ENCODE peak calls at places on chromosome 9, in four cellular contexts. Z is spleen, J is esophagus squamous epithelium, H is lung. X is an unnamed sample.

GRCh38 chr9:92499701-92500100 is 17.4 kb upstream of the ASPN start:
- DNase-seq in Z (no peak), J (no peak), H (no peak), X (no peak)

GRCh38 chr9:128191406-128192046 is at the start of gene CIZ1:
- DNase-seq in Z (peak; percentile 97), J (no peak), H (peak; percentile 79), X (peak; percentile 33)

GRCh38 chr9:18566125-18566524 is 92.2 kb downstream of the ADAMTSL1 start:
- DNase-seq in Z (no peak), J (no peak), H (no peak), X (peak; percentile 60)

GRCh38 chr9:110847661-110848060 is 179.1 kb downstream of the MUSK start:
- DNase-seq in Z (no peak), J (no peak), H (no peak), X (no peak)

GRCh38 chr9:129910628-129911567 is 75.6 kb downstream of the USP20 start:
- DNase-seq in Z (no peak), J (no peak), H (no peak), X (peak; percentile 99)

GRCh38 chr9:124251605-124252366 is 6.0 kb upstream of the NEK6 start:
- DNase-seq in Z (no peak), J (no peak), H (no peak), X (peak; percentile 24)

GRCh38 chr9:136234597-136234996 is 11.0 kb downstream of the QSOX2 start:
- DNase-seq in Z (no peak), J (no peak), H (no peak), X (no peak)

GRCh38 chr9:93656426-93657222 is 80.2 kb downstream of the PHF2 start:
- DNase-seq in Z (peak; percentile 68), J (no peak), H (no peak), X (no peak)

GRCh38 chr9:34049630-34050384 is 1.1 kb upstream of the UBAP2 start:
- DNase-seq in Z (peak; percentile 80), J (no peak), H (no peak), X (no peak)

GRCh38 chr9:105459329-105459728 is 11.5 kb downstream of the FSD1L start:
- DNase-seq in Z (no peak), J (no peak), H (no peak), X (no peak)

GRCh38 chr9:119370816-119371215 is 1.6 kb upstream of the BRINP1 start:
- DNase-seq in Z (no peak), J (no peak), H (no peak), X (peak; percentile 16)

GRCh38 chr9:91208837-91209236 is 152.9 kb downstream of the AUH start:
- DNase-seq in Z (peak; percentile 72), J (no peak), H (no peak), X (no peak)

GRCh38 chr9:126219717-126220116 is 106.9 kb upstream of the MVB12B start:
- DNase-seq in Z (no peak), J (no peak), H (no peak), X (no peak)

GRCh38 chr9:126222363-126222834 is 104.2 kb upstream of the MVB12B start:
- DNase-seq in Z (no peak), J (no peak), H (peak; percentile 21), X (no peak)

GRCh38 chr9:126219166-126219565 is 107.5 kb upstream of the MVB12B start:
- DNase-seq in Z (no peak), J (no peak), H (no peak), X (no peak)

GRCh38 chr9:126222835-126223431 is 103.7 kb upstream of the MVB12B start:
- DNase-seq in Z (no peak), J (no peak), H (peak; percentile 26), X (no peak)

DNA sequence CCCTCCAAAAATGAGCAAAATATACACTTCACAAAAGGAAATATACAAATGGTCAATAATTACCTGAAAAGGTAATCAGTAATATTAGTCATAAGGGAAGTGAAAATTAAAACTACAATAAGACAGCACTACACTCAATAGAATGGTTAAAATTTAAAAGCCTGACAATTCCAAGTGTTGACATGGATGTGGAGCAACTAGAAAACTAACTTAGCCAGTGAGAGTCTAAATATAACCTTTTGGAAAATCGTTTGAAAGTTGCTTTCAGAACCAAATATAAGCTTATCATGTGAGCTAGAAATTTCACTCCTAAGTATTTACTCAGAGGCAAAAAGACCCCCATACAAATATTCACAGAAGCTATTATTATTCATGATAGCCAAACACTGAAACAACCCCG is 105.1 kb upstream of the MVB12B start:
- DNase-seq in Z (no peak), J (no peak), H (no peak), X (no peak)
- H3K27me3 ChIP-seq in Z (peaks cover 95% of the 10 kb centered on the region), J (no peaks in the 10 kb centered on the region), H (no peaks in the 10 kb centered on the region), X (peaks cover 28% of the 10 kb centered on the region)

GRCh38 chr9:72935595-72935994 is 17.3 kb downstream of the ALDH1A1 start:
- DNase-seq in Z (no peak), J (no peak), H (no peak), X (no peak)
- TF ChIP-seq CTCF in Z (no peak), J (no peak), H (no peak), X (no peak)

GRCh38 chr9:89617978-89618377 is 13.2 kb downstream of the GADD45G start:
- DNase-seq in Z (no peak), J (no peak), H (peak; percentile 74), X (no peak)
- H3K27me3 ChIP-seq in Z (peaks cover 9% of the 10 kb centered on the region), J (no peaks in the 10 kb centered on the region), H (no peaks in the 10 kb centered on the region), X (no peaks in the 10 kb centered on the region)

GRCh38 chr9:132798817-132799790 is 79.0 kb downstream of the AK8 start:
- DNase-seq in Z (no peak), J (no peak), H (peak; percentile 62), X (no peak)
- TF ChIP-seq CTCF in Z (peak; percentile 19), J (no peak), H (no peak), X (peak; percentile 17)

X was measured in brain microvascular endothelial cell.